ENCODE peak calls at places on chromosomes 13 and 19, in seven cellular contexts. O is SW480, H is nephron progenitor cell, B is Right ventricle myocardium superior, A is mucosa of descending colon, I is NCI-H2081, N is dermis blood vessel endothelial cell. U is an unnamed sample.

GRCh38 chr13:40911341-40911740 is 107.8 kb downstream of the ELF1 start:
- DNase-seq in O (no peak), H (no peak), B (no peak), A (no peak), I (no peak), N (no peak), U (no peak)

GRCh38 chr19:6714749-6715555 is 5.5 kb downstream of the C3 start:
- DNase-seq in O (no peak), H (no peak), B (no peak), A (peak), I (no peak), N (no peak), U (no peak)

GRCh38 chr19:44635581-44636438 is 7.9 kb upstream of the PVR start:
- DNase-seq in O (no peak), H (no peak), B (no peak), A (no peak), I (no peak), N (no peak), U (no peak)

GRCh38 chr19:33302974-33303790 is 848 bp upstream of the CEBPA start:
- DNase-seq in O (peak), H (peak), B (peak), A (peak), I (no peak), N (peak), U (peak)

GRCh38 chr13:100124265-100124664 is 35.4 kb downstream of the PCCA start:
- DNase-seq in O (no peak), H (no peak), B (no peak), A (no peak), I (peak), N (no peak), U (no peak)

GRCh38 chr19:17772172-17772571 is 20.9 kb downstream of the FCHO1 start:
- DNase-seq in O (no peak), H (no peak), B (no peak), A (no peak), I (no peak), N (peak), U (no peak)

GRCh38 chr19:10135551-10136334 is 16.0 kb upstream of the EIF3G start:
- DNase-seq in O (no peak), H (no peak), B (no peak), A (no peak), I (no peak), N (no peak), U (no peak)

GRCh38 chr19:47107953-47108746 is 5.4 kb downstream of the ZC3H4 start:
- DNase-seq in O (no peak), H (no peak), B (no peak), A (no peak), I (no peak), N (peak), U (no peak)

GRCh38 chr19:34806976-34807860 is 34.2 kb upstream of the ZNF599 start:
- DNase-seq in O (no peak), H (no peak), B (no peak), A (no peak), I (no peak), N (no peak), U (no peak)